ENCODE peak calls at places on chromosomes 12 and 14, in six cellular contexts. R, T, X, V, P and C are unnamed samples.

GRCh38 chr12:42648061-42648460 is 58.5 kb upstream of the PRICKLE1 start:
- DNase-seq in V (no peak), P (no peak), T (no peak), R (no peak), X (no peak), C (no peak)

GRCh38 chr12:76720068-76720467 is 43.8 kb upstream of the ZDHHC17 start:
- DNase-seq in P (peak), T (peak), X (no peak), R (no peak), V (no peak), C (no peak)

GRCh38 chr12:53585726-53586125 is 40.5 kb downstream of the ATF7 start:
- DNase-seq in T (no peak), P (no peak), V (no peak), R (no peak), X (no peak), C (no peak)

GRCh38 chr14:68248481-68249255 is 429.1 kb downstream of the RAD51B start:
- DNase-seq in X (no peak), V (peak), T (peak), R (peak), P (peak), C (no peak)

GRCh38 chr12:27592548-27592947 is 68.5 kb downstream of the PPFIBP1 start:
- DNase-seq in R (no peak), P (peak), T (peak), X (no peak), V (no peak), C (no peak)

GRCh38 chr14:49892301-49892635 is 614 bp upstream of the ARF6 start:
- DNase-seq in T (peak), P (peak), R (no peak), V (peak), X (peak), C (no peak)

GRCh38 chr12:49358548-49359141 is 8.6 kb upstream of the SPATS2 start:
- DNase-seq in R (no peak), X (peak), V (peak), T (peak), P (peak), C (no peak)

GRCh38 chr12:124385219-124385969 is 90.5 kb downstream of the RFLNA start:
- DNase-seq in V (no peak), T (peak), P (peak), X (no peak), R (no peak), C (no peak)

GRCh38 chr12:496736-497135 is 37.0 kb downstream of the B4GALNT3 start:
- DNase-seq in X (no peak), T (no peak), V (no peak), P (no peak), R (no peak), C (no peak)

GRCh38 chr12:45730842-45731336 is 1.4 kb downstream of the ARID2 start:
- DNase-seq in P (peak), X (no peak), T (peak), R (no peak), V (peak), C (no peak)

GRCh38 chr14:101823081-101823480 is 61.6 kb downstream of the PPP2R5C start:
- DNase-seq in R (no peak), V (no peak), T (no peak), X (no peak), P (peak), C (no peak)

GRCh38 chr14:64554551-64554950 is 4.8 kb downstream of the PPP1R36 start:
- DNase-seq in X (no peak), T (no peak), P (no peak), V (no peak), R (no peak), C (no peak)

GRCh38 chr12:111687255-111687654 is 1.4 kb downstream of the ACAD10 start:
- DNase-seq in P (no peak), V (peak), X (no peak), T (peak), R (no peak), C (no peak)

GRCh38 chr14:53174918-53175317 is 21.8 kb upstream of the DDHD1 start:
- DNase-seq in X (no peak), V (no peak), P (no peak), R (no peak), T (no peak), C (no peak)

GRCh38 chr14:74048291-74048690 is 29.1 kb downstream of the BBOF1 start:
- DNase-seq in P (peak), T (peak), X (no peak), V (peak), R (no peak), C (no peak)

GRCh38 chr14:77052281-77053044 is 24.0 kb upstream of the IRF2BPL start:
- DNase-seq in X (no peak), R (peak), T (no peak), V (no peak), P (no peak), C (no peak)

GRCh38 chr14:54322241-54322640 is 74.6 kb upstream of the CDKN3 start:
- DNase-seq in V (no peak), R (no peak), X (no peak), P (no peak), T (peak), C (no peak)

GRCh38 chr14:95870772-95871171 is 5.9 kb upstream of the TUNAR start:
- DNase-seq in P (no peak), T (no peak), X (no peak), R (no peak), V (no peak), C (no peak)

GRCh38 chr14:54435500-54435981 is 5.6 kb downstream of the CNIH1 start:
- DNase-seq in X (no peak), P (peak), V (no peak), R (no peak), T (no peak), C (no peak)

GRCh38 chr12:1562813-1563412 is 31.5 kb downstream of the FBXL14 start:
- DNase-seq in X (no peak), V (no peak), P (no peak), T (no peak), R (no peak), C (no peak)

GRCh38 chr12:53461059-53461458 is 9.2 kb downstream of the PCBP2 start:
- DNase-seq in P (no peak), R (no peak), V (no peak), X (no peak), T (no peak), C (no peak)

GRCh38 chr12:109567296-109567695 is 6.0 kb downstream of the MMAB start:
- DNase-seq in P (no peak), T (no peak), X (no peak), V (no peak), R (no peak), C (no peak)

GRCh38 chr12:21568115-21568514 is 36.5 kb downstream of the GYS2 start:
- DNase-seq in X (no peak), R (no peak), T (no peak), P (no peak), V (no peak), C (no peak)

GRCh38 chr12:104213952-104214351 is 1.6 kb upstream of the TXNRD1 start:
- DNase-seq in X (no peak), T (no peak), R (no peak), V (no peak), P (peak), C (no peak)

GRCh38 chr14:69038449-69039286 is 59.6 kb upstream of the ACTN1 start:
- DNase-seq in V (peak), T (peak), X (no peak), R (no peak), P (peak), C (no peak)

GRCh38 chr14:21653331-21653885 is at the start of gene OR4E2:
- DNase-seq in T (no peak), P (no peak), R (no peak), V (no peak), X (no peak), C (no peak)

GRCh38 chr14:102943979-102944378 is 21.5 kb downstream of the AMN start:
- DNase-seq in T (no peak), R (no peak), P (no peak), X (no peak), V (no peak), C (no peak)

GRCh38 chr14:44782775-44783238 is 178.9 kb downstream of the KLHL28 start:
- DNase-seq in T (peak), V (no peak), R (no peak), P (peak), X (no peak), C (no peak)

GRCh38 chr12:112870267-112870980 is 36.3 kb upstream of the OAS1 start:
- DNase-seq in P (no peak), R (no peak), T (no peak), V (no peak), X (no peak), C (no peak)

GRCh38 chr12:106227641-106228319 is 20.0 kb downstream of the CKAP4 start:
- DNase-seq in V (no peak), R (peak), P (no peak), X (peak), T (peak), C (no peak)

GRCh38 chr12:54001283-54002187 is 1.6 kb downstream of the HOXC9 start:
- DNase-seq in V (no peak), T (no peak), R (no peak), P (no peak), X (no peak), C (no peak)

GRCh38 chr14:101462726-101463565 is 98.3 kb upstream of the DIO3 start:
- DNase-seq in V (no peak), X (no peak), R (peak), P (no peak), T (no peak), C (no peak)

GRCh38 chr12:104263580-104264358 is 39.8 kb upstream of the EID3 start:
- DNase-seq in T (no peak), P (peak), R (no peak), X (no peak), V (no peak), C (no peak)